ENCODE peak calls at places on chromosomes 12 and 14, in six cellular contexts. Z, S, H, X, C and O are unnamed samples. For H3K4me1, the result is how much of the 10 kb centered on the place peaks cover.

GRCh38 chr12:75571204-75571603 is 59.8 kb upstream of the KRR1 start:
- DNase-seq in Z (no peak), S (no peak), H (no peak), X (peak), C (no peak), O (no peak)

GRCh38 chr14:33842299-33842698 is 108.6 kb downstream of the EGLN3 start:
- DNase-seq in Z (peak), S (peak), H (no peak), X (no peak), C (no peak), O (peak)

GRCh38 chr12:64995831-64996230 is 125.3 kb downstream of the WIF1 start:
- DNase-seq in Z (no peak), S (peak), H (no peak), X (no peak), C (no peak), O (no peak)

GRCh38 chr14:100292301-100292775 is 13.9 kb downstream of the SLC25A29 start:
- DNase-seq in Z (no peak), S (no peak), H (no peak), X (no peak), C (no peak), O (no peak)

GRCh38 chr12:116009805-116010204 is 267.7 kb downstream of the MED13L start:
- DNase-seq in Z (no peak), S (peak), H (no peak), X (no peak), C (no peak), O (no peak)

GRCh38 chr12:30988887-30989286 is 62.3 kb downstream of the TSPAN11 start:
- DNase-seq in Z (no peak), S (no peak), H (no peak), X (peak), C (no peak), O (no peak)

GRCh38 chr12:48001426-48002178 is 2.7 kb downstream of the COL2A1 start:
- DNase-seq in Z (peak), S (peak), H (peak), X (peak), C (no peak), O (peak)

GRCh38 chr14:100076630-100077029 is 11.4 kb downstream of the EVL start:
- DNase-seq in Z (peak), S (peak), H (no peak), X (no peak), C (peak), O (peak)

GRCh38 chr14:90553298-90553920 is 156.6 kb downstream of the CALM1 start:
- DNase-seq in Z (no peak), S (no peak), H (no peak), X (no peak), C (no peak), O (no peak)
- H3K9ac ChIP-seq in Z (no peak), S (no peak), H (no peak), X (no peak), C (no peak), O (no peak)

GRCh38 chr12:94170690-94171594 is 22.6 kb downstream of the PLXNC1 start:
- DNase-seq in Z (peak), S (no peak), H (peak), X (no peak), C (no peak), O (no peak)

GRCh38 chr12:94171595-94171930 is 23.2 kb downstream of the PLXNC1 start:
- DNase-seq in Z (peak), S (peak), H (no peak), X (no peak), C (peak), O (no peak)

GRCh38 chr12:94173660-94174265 is 25.4 kb downstream of the PLXNC1 start:
- DNase-seq in Z (peak), S (no peak), H (no peak), X (no peak), C (no peak), O (no peak)

GRCh38 chr12:94172973-94173372 is 24.6 kb downstream of the PLXNC1 start:
- DNase-seq in Z (peak), S (peak), H (no peak), X (no peak), C (peak), O (peak)

DNA sequence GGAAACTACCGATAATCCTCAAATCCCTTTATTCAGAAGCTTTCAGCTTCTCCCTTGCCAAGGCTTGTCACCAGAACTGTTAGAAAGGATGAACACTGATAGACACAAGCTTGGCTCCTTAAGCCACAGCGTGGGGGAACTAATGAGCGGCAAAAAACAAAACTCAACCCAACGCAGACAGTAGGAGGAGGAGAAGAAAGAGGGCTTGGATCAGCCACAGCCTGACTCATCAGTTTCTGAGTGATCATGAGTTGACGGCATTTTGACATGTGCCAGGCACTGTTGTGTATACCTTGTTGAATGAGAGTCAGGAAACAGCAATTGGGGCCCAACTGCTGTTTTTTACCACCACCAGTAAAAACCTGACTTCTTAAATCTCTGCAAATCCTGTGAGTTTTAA is 23.7 kb downstream of the PLXNC1 start:
- DNase-seq in Z (peak), S (peak), H (no peak), X (no peak), C (peak), O (no peak)
- H3K4me1 ChIP-seq in Z (under half), S (under half), H (under half), X (under half), C (under half), O (under half)

GRCh38 chr12:46485853-46486252 is 113.3 kb upstream of the SLC38A2 start:
- DNase-seq in Z (no peak), S (no peak), H (no peak), X (no peak), C (no peak), O (no peak)
- H3K9ac ChIP-seq in Z (no peak), S (no peak), H (no peak), X (no peak), C (no peak), O (no peak)

GRCh38 chr12:121766290-121767039 is 27.0 kb downstream of the RHOF start:
- DNase-seq in Z (no peak), S (peak), H (no peak), X (no peak), C (peak), O (no peak)

GRCh38 chr12:121767525-121768016 is 25.9 kb downstream of the RHOF start:
- DNase-seq in Z (no peak), S (peak), H (no peak), X (no peak), C (peak), O (peak)

GRCh38 chr12:121762269-121762668 is 31.2 kb downstream of the RHOF start:
- DNase-seq in Z (peak), S (no peak), H (no peak), X (no peak), C (peak), O (no peak)

GRCh38 chr12:121765573-121765972 is 27.9 kb downstream of the RHOF start:
- DNase-seq in Z (peak), S (peak), H (peak), X (no peak), C (peak), O (peak)

GRCh38 chr12:121764808-121765207 is 28.7 kb downstream of the RHOF start:
- DNase-seq in Z (no peak), S (no peak), H (no peak), X (no peak), C (no peak), O (no peak)
- H3K4me1 ChIP-seq in Z (under half), S (under half), H (under half), X (under half), C (under half), O (under half)

GRCh38 chr12:3950714-3951320 is 77.6 kb upstream of the PARP11 start:
- DNase-seq in Z (no peak), S (no peak), H (no peak), X (no peak), C (no peak), O (no peak)
- H3K9ac ChIP-seq in Z (no peak), S (no peak), H (no peak), X (no peak), C (no peak), O (no peak)

GRCh38 chr12:57152408-57153038 is 5.1 kb upstream of the LRP1-AS start:
- DNase-seq in Z (no peak), S (peak), H (no peak), X (no peak), C (peak), O (peak)
- H3K4me1 ChIP-seq in Z (under half), S (half or more), H (under half), X (under half), C (under half), O (half or more)

GRCh38 chr12:32585680-32586079 is 93.4 kb upstream of the DNM1L start:
- DNase-seq in Z (no peak), S (no peak), H (no peak), X (no peak), C (no peak), O (no peak)
- H3K9ac ChIP-seq in Z (no peak), S (no peak), H (no peak), X (peak), C (no peak), O (no peak)

DNA sequence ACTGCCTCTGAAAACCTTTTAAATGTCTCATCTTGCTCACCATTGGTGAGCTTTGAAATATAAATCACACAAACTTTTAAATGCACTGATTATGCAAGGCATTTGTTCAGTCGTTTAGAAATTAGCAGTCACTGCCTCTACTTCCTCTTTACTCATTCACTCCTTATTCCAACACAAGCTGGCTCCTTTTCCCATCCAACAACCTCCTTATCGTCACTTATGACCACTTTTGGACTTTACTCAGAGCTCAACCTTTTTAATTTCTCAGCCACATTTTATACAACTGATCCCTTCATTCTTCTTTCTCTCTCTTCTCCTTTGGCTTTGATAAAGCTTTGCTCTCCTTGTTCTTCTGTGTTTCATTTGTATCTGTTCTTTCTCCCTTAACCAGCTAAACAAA is 126.4 kb upstream of the PLEKHA5 start:
- DNase-seq in Z (no peak), S (peak), H (no peak), X (no peak), C (no peak), O (no peak)
- H3K4me1 ChIP-seq in Z (under half), S (under half), H (under half), X (under half), C (under half), O (under half)